ENCODE peak calls at places on chromosomes 16 and 17, in four cellular contexts. A is central memory CD8-positive, alpha-beta T cell; S is HEK293T; R is Peyer's patch. G is an unnamed sample.
A peak's percentile ranks its signal among the peaks of the same experiment; 100 is the strongest.

GRCh38 chr16:87006789-87007745 is 310.1 kb downstream of the C16orf95 start:
- DNase-seq in S (no peak), A (no peak), R (no peak), G (no peak)

GRCh38 chr16:28317040-28317880 is 24.9 kb downstream of the SBK1 start:
- DNase-seq in A (peak; percentile 62), S (peak; percentile 82), R (peak; percentile 73), G (no peak)

GRCh38 chr16:88991813-88992350 is 14.9 kb upstream of the CBFA2T3 start:
- DNase-seq in S (no peak), A (no peak), R (no peak), G (no peak)

GRCh38 chr16:12793120-12793889 is 10.4 kb downstream of the CPPED1 start:
- DNase-seq in R (no peak), S (no peak), A (no peak), G (no peak)

GRCh38 chr17:75323043-75323591 is 33.9 kb upstream of the SLC25A19 start:
- DNase-seq in R (peak; percentile 81), S (peak; percentile 81), A (peak; percentile 82), G (peak; percentile 5)

GRCh38 chr17:38747385-38748328 is 479 bp downstream of the PCGF2 start:
- DNase-seq in R (peak; percentile 72), A (no peak), S (no peak), G (no peak)

GRCh38 chr17:66904760-66905637 is 59.5 kb upstream of the CACNG4 start:
- DNase-seq in S (no peak), A (no peak), R (no peak), G (peak; percentile 67)

GRCh38 chr17:10196384-10196783 is 2.0 kb downstream of the GAS7 start:
- DNase-seq in S (no peak), R (no peak), A (no peak), G (no peak)

GRCh38 chr17:36877774-36878173 is 59.5 kb upstream of the LHX1 start:
- DNase-seq in A (no peak), S (no peak), R (no peak), G (no peak)

GRCh38 chr17:44084131-44084538 is 13.6 kb downstream of the G6PC3 start:
- DNase-seq in R (no peak), A (no peak), S (peak; percentile 59), G (no peak)

GRCh38 chr16:88119881-88120280 is 168.6 kb downstream of the BANP start:
- DNase-seq in R (no peak), S (no peak), A (no peak), G (no peak)

GRCh38 chr16:4109250-4109736 is 6.9 kb downstream of the ADCY9 start:
- DNase-seq in A (no peak), S (no peak), R (no peak), G (no peak)

GRCh38 chr16:88651276-88651988 is 579 bp upstream of the CYBA start:
- DNase-seq in R (no peak), A (peak; percentile 75), S (no peak), G (no peak)

GRCh38 chr17:80825471-80826345 is 165.9 kb upstream of the CHMP6 start:
- DNase-seq in R (peak; percentile 31), A (no peak), S (no peak), G (no peak)

GRCh38 chr17:3889613-3890012 is 3.2 kb downstream of the CAMKK1 start:
- DNase-seq in R (no peak), S (no peak), A (no peak), G (no peak)

GRCh38 chr17:45745843-45746494 is 38.2 kb upstream of the CRHR1 start:
- DNase-seq in A (no peak), R (no peak), S (no peak), G (no peak)

GRCh38 chr17:78301821-78302213 is 58.1 kb downstream of the SOCS3 start:
- DNase-seq in R (no peak), S (no peak), A (no peak), G (no peak)

GRCh38 chr17:49577978-49578893 is 2.6 kb downstream of the NXPH3 start:
- DNase-seq in S (no peak), R (peak; percentile 39), A (no peak), G (no peak)

GRCh38 chr16:70304892-70305448 is 6.0 kb downstream of the DDX19B start:
- DNase-seq in R (no peak), A (no peak), S (no peak), G (no peak)

GRCh38 chr16:53711390-53711789 is 7.4 kb downstream of the FTO start:
- DNase-seq in A (no peak), R (no peak), S (no peak), G (no peak)

GRCh38 chr16:22132801-22133200 is 29.5 kb upstream of the SDR42E2 start:
- DNase-seq in A (no peak), R (no peak), S (no peak), G (no peak)

GRCh38 chr16:56350491-56351405 is 74.6 kb downstream of the AMFR start:
- DNase-seq in A (no peak), S (no peak), R (peak; percentile 29), G (no peak)

GRCh38 chr16:84212631-84213030 is 21.7 kb downstream of the ADAD2 start:
- DNase-seq in A (no peak), S (no peak), R (no peak), G (no peak)

GRCh38 chr16:81214745-81215166 is 23.7 kb upstream of the BCO1 start:
- DNase-seq in A (no peak), R (peak; percentile 71), S (peak; percentile 28), G (no peak)